ENCODE peak calls at places on chromosomes 4 and X, in nine cellular contexts. One of them, this sample, is unnamed.

GRCh38 chr4:10015140-10015753 is 6.0 kb downstream of the SLC2A9 start:
- DNase-seq in neural progenitor cell: peak
- DNase-seq in tibial nerve: peak
- DNase-seq in substantia nigra: peak
- DNase-seq in nucleus accumbens: peak
- DNase-seq in naive thymus-derived CD8-positive, alpha-beta T cell: no peak
- DNase-seq in T-cell: no peak
- DNase-seq in NCI-H1092: peak
- DNase-seq in non-pigmented ciliary epithelial cell: no peak
- DNase-seq in this sample: peak

GRCh38 chrX:45140812-45141211 is 59.9 kb downstream of the DIPK2B start:
- DNase-seq in NCI-H1092: no peak
- DNase-seq in naive thymus-derived CD8-positive, alpha-beta T cell: no peak
- DNase-seq in tibial nerve: no peak
- DNase-seq in nucleus accumbens: no peak
- DNase-seq in T-cell: no peak
- DNase-seq in non-pigmented ciliary epithelial cell: no peak
- DNase-seq in neural progenitor cell: no peak
- DNase-seq in substantia nigra: no peak
- DNase-seq in this sample: no peak

GRCh38 chr4:155629183-155629825 is 37.3 kb upstream of the GUCY1A1 start:
- DNase-seq in T-cell: no peak
- DNase-seq in neural progenitor cell: no peak
- DNase-seq in nucleus accumbens: no peak
- DNase-seq in naive thymus-derived CD8-positive, alpha-beta T cell: no peak
- DNase-seq in non-pigmented ciliary epithelial cell: no peak
- DNase-seq in substantia nigra: no peak
- DNase-seq in NCI-H1092: no peak
- DNase-seq in tibial nerve: no peak
- DNase-seq in this sample: no peak

GRCh38 chrX:148517191-148517590 is 16.8 kb downstream of the AFF2 start:
- DNase-seq in NCI-H1092: no peak
- DNase-seq in tibial nerve: no peak
- DNase-seq in neural progenitor cell: no peak
- DNase-seq in non-pigmented ciliary epithelial cell: no peak
- DNase-seq in naive thymus-derived CD8-positive, alpha-beta T cell: no peak
- DNase-seq in substantia nigra: no peak
- DNase-seq in T-cell: no peak
- DNase-seq in nucleus accumbens: no peak
- DNase-seq in this sample: no peak

GRCh38 chrX:39759526-39760224 is 338.1 kb downstream of the BCOR start:
- DNase-seq in substantia nigra: no peak
- DNase-seq in NCI-H1092: peak
- DNase-seq in neural progenitor cell: peak
- DNase-seq in nucleus accumbens: no peak
- DNase-seq in naive thymus-derived CD8-positive, alpha-beta T cell: no peak
- DNase-seq in tibial nerve: peak
- DNase-seq in T-cell: no peak
- DNase-seq in non-pigmented ciliary epithelial cell: no peak
- DNase-seq in this sample: peak

GRCh38 chr4:124632439-124632838 is 80.1 kb downstream of the ANKRD50 start:
- DNase-seq in nucleus accumbens: no peak
- DNase-seq in non-pigmented ciliary epithelial cell: no peak
- DNase-seq in naive thymus-derived CD8-positive, alpha-beta T cell: no peak
- DNase-seq in neural progenitor cell: no peak
- DNase-seq in T-cell: no peak
- DNase-seq in tibial nerve: no peak
- DNase-seq in substantia nigra: no peak
- DNase-seq in NCI-H1092: no peak
- DNase-seq in this sample: no peak

GRCh38 chr4:95637047-95637600 is 88.4 kb upstream of the UNC5C start:
- DNase-seq in substantia nigra: no peak
- DNase-seq in non-pigmented ciliary epithelial cell: no peak
- DNase-seq in naive thymus-derived CD8-positive, alpha-beta T cell: no peak
- DNase-seq in NCI-H1092: no peak
- DNase-seq in neural progenitor cell: peak
- DNase-seq in tibial nerve: no peak
- DNase-seq in nucleus accumbens: no peak
- DNase-seq in T-cell: no peak
- DNase-seq in this sample: peak

GRCh38 chr4:27198971-27199370 is 338.3 kb downstream of the STIM2 start:
- DNase-seq in nucleus accumbens: no peak
- DNase-seq in substantia nigra: no peak
- DNase-seq in neural progenitor cell: no peak
- DNase-seq in T-cell: no peak
- DNase-seq in tibial nerve: no peak
- DNase-seq in NCI-H1092: no peak
- DNase-seq in non-pigmented ciliary epithelial cell: no peak
- DNase-seq in naive thymus-derived CD8-positive, alpha-beta T cell: no peak
- DNase-seq in this sample: no peak

GRCh38 chr4:85086721-85087120 is 120.2 kb upstream of the WDFY3 start:
- DNase-seq in tibial nerve: no peak
- DNase-seq in neural progenitor cell: no peak
- DNase-seq in NCI-H1092: no peak
- DNase-seq in naive thymus-derived CD8-positive, alpha-beta T cell: no peak
- DNase-seq in substantia nigra: no peak
- DNase-seq in T-cell: no peak
- DNase-seq in nucleus accumbens: no peak
- DNase-seq in non-pigmented ciliary epithelial cell: no peak
- DNase-seq in this sample: no peak